ENCODE peak calls at places on chromosome 13, in eight cellular contexts. F, G, Z, E, X, J, M and A are unnamed samples.

GRCh38 chr13:51724721-51725120 is 79.2 kb downstream of the DHRS12 start:
- DNase-seq in M (no peak), F (no peak), J (no peak), E (no peak), Z (no peak), G (no peak), X (no peak), A (no peak)

GRCh38 chr13:93227280-93227905 is 786 bp downstream of the GPC6 start:
- DNase-seq in F (peak; percentile 35), J (no peak), X (peak; percentile 36), M (no peak), G (peak; percentile 41), Z (no peak), E (peak; percentile 62), A (no peak)

GRCh38 chr13:48731957-48732569 is 78.3 kb downstream of the CYSLTR2 start:
- DNase-seq in M (peak; percentile 58), F (peak; percentile 59), G (peak; percentile 25), X (no peak), E (peak; percentile 48), J (peak; percentile 67), Z (peak; percentile 6), A (no peak)

GRCh38 chr13:110415669-110416068 is 108.6 kb downstream of the COL4A2 start:
- DNase-seq in F (no peak), J (no peak), G (peak; percentile 58), Z (no peak), M (peak; percentile 70), E (peak; percentile 47), X (peak; percentile 50), A (no peak)

GRCh38 chr13:89930861-89931260 is 1416.6 kb upstream of the MIR17HG start:
- DNase-seq in G (no peak), F (no peak), E (no peak), J (no peak), M (no peak), Z (no peak), X (no peak), A (no peak)

GRCh38 chr13:51125495-51126226 is 14.6 kb upstream of the C13orf42 start:
- DNase-seq in E (peak; percentile 75), J (peak; percentile 24), Z (no peak), X (peak; percentile 35), M (peak; percentile 75), G (peak; percentile 69), F (peak; percentile 71), A (no peak)

GRCh38 chr13:99380402-99380801 is 73.2 kb upstream of the GPR183 start:
- DNase-seq in M (no peak), X (no peak), Z (no peak), G (no peak), E (no peak), J (no peak), F (no peak), A (no peak)

GRCh38 chr13:85666356-85666755 is 132.9 kb downstream of the SLITRK6 start:
- DNase-seq in M (no peak), J (no peak), Z (no peak), X (no peak), F (no peak), G (no peak), E (no peak), A (no peak)

GRCh38 chr13:77265336-77265735 is 61.6 kb downstream of the MYCBP2 start:
- DNase-seq in F (no peak), X (no peak), Z (no peak), E (no peak), M (no peak), G (no peak), J (no peak), A (no peak)

GRCh38 chr13:78160793-78161192 is 242.2 kb upstream of the EDNRB start:
- DNase-seq in X (peak; percentile 46), M (no peak), F (no peak), G (no peak), J (no peak), E (no peak), Z (no peak), A (no peak)

GRCh38 chr13:29507356-29507755 is 88.1 kb downstream of the SLC7A1 start:
- DNase-seq in Z (no peak), M (no peak), X (no peak), J (no peak), F (no peak), E (no peak), G (no peak), A (no peak)

GRCh38 chr13:30792257-30793000 is 57.1 kb downstream of the ALOX5AP start:
- DNase-seq in G (peak; percentile 36), E (peak; percentile 88), F (peak; percentile 54), X (peak; percentile 81), M (peak; percentile 96), Z (no peak), J (no peak), A (no peak)

GRCh38 chr13:98050041-98050466 is 92.8 kb upstream of the FARP1 start:
- DNase-seq in G (peak; percentile 58), Z (no peak), J (no peak), M (peak; percentile 88), X (peak; percentile 26), F (no peak), E (peak; percentile 65), A (no peak)

GRCh38 chr13:106599875-106600797 is 32.2 kb upstream of the ARGLU1 start:
- DNase-seq in G (no peak), J (no peak), Z (no peak), E (no peak), F (no peak), X (peak; percentile 66), M (peak; percentile 59), A (no peak)

GRCh38 chr13:47798194-47798593 is 202.9 kb downstream of the SUCLA2 start:
- DNase-seq in Z (no peak), G (no peak), X (no peak), M (no peak), J (no peak), F (no peak), E (no peak), A (no peak)

GRCh38 chr13:48400820-48401219 is 12.1 kb downstream of the LPAR6 start:
- DNase-seq in F (no peak), J (no peak), X (peak; percentile 28), Z (no peak), E (peak; percentile 71), G (peak; percentile 47), M (peak; percentile 21), A (no peak)

GRCh38 chr13:37505531-37505930 is 93.0 kb downstream of the POSTN start:
- DNase-seq in E (no peak), G (no peak), J (no peak), M (no peak), F (no peak), Z (no peak), X (no peak), A (no peak)

GRCh38 chr13:38602261-38602660 is 84.6 kb upstream of the FREM2 start:
- DNase-seq in F (no peak), J (no peak), G (no peak), Z (no peak), X (peak; percentile 3), M (no peak), E (no peak), A (no peak)

GRCh38 chr13:51922771-51923480 is 61.2 kb downstream of the CCDC70 start:
- DNase-seq in J (no peak), M (no peak), Z (no peak), G (no peak), E (no peak), X (no peak), F (no peak), A (no peak)

GRCh38 chr13:30340367-30341184 is 33.2 kb upstream of the KATNAL1 start:
- DNase-seq in J (no peak), G (no peak), X (peak; percentile 55), F (no peak), E (no peak), M (no peak), Z (no peak), A (no peak)

GRCh38 chr13:62360609-62361008 is 945.0 kb upstream of the PCDH20 start:
- DNase-seq in Z (no peak), J (no peak), X (no peak), E (no peak), M (no peak), F (no peak), G (no peak), A (no peak)

GRCh38 chr13:53110614-53111013 is 82.0 kb downstream of the OLFM4 start:
- DNase-seq in Z (no peak), X (no peak), G (no peak), E (no peak), J (no peak), F (no peak), M (no peak), A (no peak)

GRCh38 chr13:59879281-59879680 is 284.4 kb downstream of the DIAPH3 start:
- DNase-seq in G (no peak), M (no peak), E (no peak), X (no peak), Z (no peak), J (no peak), F (no peak), A (no peak)

GRCh38 chr13:73933795-73934194 is 200.4 kb downstream of the KLF12 start:
- DNase-seq in G (no peak), E (no peak), F (no peak), X (no peak), J (no peak), M (no peak), Z (no peak), A (no peak)

GRCh38 chr13:19618925-19619324 is 14.5 kb upstream of the MPHOSPH8 start:
- DNase-seq in F (no peak), M (peak; percentile 86), G (peak; percentile 36), E (peak; percentile 49), X (no peak), Z (no peak), J (no peak), A (no peak)

GRCh38 chr13:52827839-52828238 is 20.6 kb downstream of the PCDH8 start:
- DNase-seq in E (no peak), F (no peak), G (no peak), M (no peak), J (no peak), Z (no peak), X (no peak), A (no peak)

GRCh38 chr13:95360464-95361097 is 59.3 kb upstream of the ABCC4 start:
- DNase-seq in G (no peak), Z (no peak), F (no peak), E (no peak), X (no peak), M (no peak), J (no peak), A (no peak)

GRCh38 chr13:112333756-112334543 is 42.2 kb upstream of the SPACA7 start:
- DNase-seq in F (no peak), Z (no peak), E (no peak), M (peak; percentile 39), G (peak; percentile 20), J (no peak), X (peak; percentile 78), A (no peak)

GRCh38 chr13:80454245-80454644 is 113.3 kb upstream of the SPRY2 start:
- DNase-seq in E (no peak), F (no peak), J (no peak), X (peak; percentile 27), G (no peak), M (no peak), Z (no peak), A (no peak)

GRCh38 chr13:73462241-73462640 is 403.4 kb downstream of the KLF5 start:
- DNase-seq in F (no peak), M (no peak), Z (no peak), X (no peak), G (no peak), E (no peak), J (no peak), A (no peak)

GRCh38 chr13:60265566-60265965 is 101.8 kb upstream of the DIAPH3 start:
- DNase-seq in X (no peak), Z (no peak), J (no peak), M (no peak), F (no peak), G (no peak), E (no peak), A (no peak)

GRCh38 chr13:23960566-23961156 is 63.4 kb upstream of the C1QTNF9B start:
- DNase-seq in J (no peak), Z (no peak), M (peak; percentile 77), G (peak; percentile 39), X (peak; percentile 44), E (peak; percentile 63), F (no peak), A (no peak)